ENCODE peak calls at places on chromosome 1, in eight cellular contexts. One of them, this sample, is unnamed.

GRCh38 chr1:9902060-9902452 is 8.0 kb downstream of the CTNNBIP1 start:
- DNase-seq in glutamatergic neuron: no peak
- DNase-seq in IMR-90: no peak
- DNase-seq in GM12865: no peak
- DNase-seq in K562: no peak
- DNase-seq in AG04450: no peak
- DNase-seq in B cell: no peak
- DNase-seq in NB4: no peak
- DNase-seq in this sample: no peak

GRCh38 chr1:209434066-209434465 is 149.4 kb upstream of the CAMK1G start:
- DNase-seq in K562: no peak
- DNase-seq in glutamatergic neuron: no peak
- DNase-seq in GM12865: no peak
- DNase-seq in B cell: no peak
- DNase-seq in IMR-90: no peak
- DNase-seq in NB4: no peak
- DNase-seq in AG04450: no peak
- DNase-seq in this sample: no peak

GRCh38 chr1:229003233-229004031 is 267.5 kb upstream of the RAB4A start:
- DNase-seq in GM12865: no peak
- DNase-seq in AG04450: no peak
- DNase-seq in IMR-90: no peak
- DNase-seq in NB4: no peak
- DNase-seq in K562: no peak
- DNase-seq in glutamatergic neuron: no peak
- DNase-seq in B cell: no peak
- DNase-seq in this sample: no peak

GRCh38 chr1:175201061-175201508 is 8.5 kb upstream of the KIAA0040 start:
- DNase-seq in IMR-90: peak; percentile 5
- DNase-seq in NB4: no peak
- DNase-seq in GM12865: no peak
- DNase-seq in glutamatergic neuron: no peak
- DNase-seq in AG04450: no peak
- DNase-seq in K562: no peak
- DNase-seq in B cell: peak; percentile 9
- DNase-seq in this sample: no peak

GRCh38 chr1:46687095-46687659 is 15.5 kb downstream of the TEX38 start:
- DNase-seq in K562: no peak
- DNase-seq in IMR-90: peak; percentile 40
- DNase-seq in glutamatergic neuron: no peak
- DNase-seq in GM12865: no peak
- DNase-seq in B cell: no peak
- DNase-seq in AG04450: no peak
- DNase-seq in NB4: peak; percentile 11
- DNase-seq in this sample: no peak

GRCh38 chr1:37478451-37478871 is 4.1 kb downstream of the ZC3H12A start:
- DNase-seq in K562: peak; percentile 48
- DNase-seq in IMR-90: peak; percentile 77
- DNase-seq in B cell: no peak
- DNase-seq in glutamatergic neuron: no peak
- DNase-seq in AG04450: no peak
- DNase-seq in NB4: peak; percentile 80
- DNase-seq in GM12865: peak; percentile 46
- DNase-seq in this sample: no peak

GRCh38 chr1:11598461-11598860 is 55.8 kb downstream of the FBXO2 start:
- DNase-seq in glutamatergic neuron: no peak
- DNase-seq in AG04450: no peak
- DNase-seq in K562: no peak
- DNase-seq in NB4: no peak
- DNase-seq in GM12865: no peak
- DNase-seq in IMR-90: peak; percentile 10
- DNase-seq in B cell: no peak
- DNase-seq in this sample: no peak

GRCh38 chr1:201539561-201540404 is 856 bp downstream of the NAV1 start:
- DNase-seq in GM12865: no peak
- DNase-seq in glutamatergic neuron: peak; percentile 50
- DNase-seq in IMR-90: peak; percentile 84
- DNase-seq in AG04450: no peak
- DNase-seq in NB4: no peak
- DNase-seq in K562: peak; percentile 44
- DNase-seq in B cell: no peak
- DNase-seq in this sample: no peak

GRCh38 chr1:205440476-205441317 is 15.1 kb downstream of the BLACAT1 start:
- DNase-seq in AG04450: no peak
- DNase-seq in NB4: peak; percentile 51
- DNase-seq in B cell: peak; percentile 64
- DNase-seq in GM12865: peak; percentile 76
- DNase-seq in IMR-90: peak; percentile 54
- DNase-seq in glutamatergic neuron: no peak
- DNase-seq in K562: peak; percentile 80
- DNase-seq in this sample: no peak

GRCh38 chr1:178619104-178619503 is 105.9 kb upstream of the RALGPS2 start:
- DNase-seq in IMR-90: no peak
- DNase-seq in AG04450: no peak
- DNase-seq in glutamatergic neuron: no peak
- DNase-seq in GM12865: no peak
- DNase-seq in NB4: no peak
- DNase-seq in K562: no peak
- DNase-seq in B cell: no peak
- DNase-seq in this sample: no peak

GRCh38 chr1:163844393-163844948 is 522.7 kb downstream of the NUF2 start:
- DNase-seq in AG04450: no peak
- DNase-seq in IMR-90: peak; percentile 23
- DNase-seq in K562: no peak
- DNase-seq in NB4: no peak
- DNase-seq in glutamatergic neuron: no peak
- DNase-seq in GM12865: no peak
- DNase-seq in B cell: no peak
- DNase-seq in this sample: no peak

DNA sequence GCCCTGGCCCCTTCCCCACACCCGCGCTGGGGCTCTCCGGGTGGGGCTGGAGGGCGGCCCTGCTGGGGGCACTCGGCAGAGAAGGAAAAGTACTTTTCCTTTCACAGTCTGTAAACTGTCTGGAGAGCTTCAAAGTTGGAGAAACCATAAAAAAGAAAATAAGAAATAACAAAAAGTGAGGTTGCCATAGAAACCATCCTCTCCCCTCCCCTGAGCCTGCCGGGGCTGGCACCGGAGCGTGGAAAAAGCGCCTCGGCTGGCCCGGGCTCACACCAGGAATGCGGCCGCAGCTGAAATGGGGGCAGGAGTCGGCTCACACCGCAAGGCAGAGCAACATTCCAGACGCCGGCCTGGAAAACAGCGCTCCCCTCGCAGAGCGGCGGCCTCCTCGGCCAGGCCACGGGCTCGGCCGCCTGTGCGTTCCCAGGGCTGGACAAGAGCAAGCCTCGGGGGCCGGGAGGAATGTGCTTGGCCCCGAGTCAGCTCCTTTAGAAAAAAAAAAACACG is 69.2 kb downstream of the MORN1 start:
- DNase-seq in IMR-90: peak; percentile 80
- DNase-seq in K562: no peak
- DNase-seq in NB4: no peak
- DNase-seq in glutamatergic neuron: no peak
- DNase-seq in AG04450: peak; percentile 56
- DNase-seq in GM12865: no peak
- DNase-seq in B cell: no peak
- DNase-seq in this sample: peak; percentile 52
- TF ChIP-seq CTCF in IMR-90: peak; percentile 16
- TF ChIP-seq CTCF in K562: no peak
- TF ChIP-seq CTCF in NB4: no peak
- TF ChIP-seq CTCF in glutamatergic neuron: no peak
- TF ChIP-seq CTCF in AG04450: peak; percentile 13
- TF ChIP-seq CTCF in GM12865: no peak
- TF ChIP-seq CTCF in B cell: no peak
- TF ChIP-seq CTCF in this sample: no peak

DNA sequence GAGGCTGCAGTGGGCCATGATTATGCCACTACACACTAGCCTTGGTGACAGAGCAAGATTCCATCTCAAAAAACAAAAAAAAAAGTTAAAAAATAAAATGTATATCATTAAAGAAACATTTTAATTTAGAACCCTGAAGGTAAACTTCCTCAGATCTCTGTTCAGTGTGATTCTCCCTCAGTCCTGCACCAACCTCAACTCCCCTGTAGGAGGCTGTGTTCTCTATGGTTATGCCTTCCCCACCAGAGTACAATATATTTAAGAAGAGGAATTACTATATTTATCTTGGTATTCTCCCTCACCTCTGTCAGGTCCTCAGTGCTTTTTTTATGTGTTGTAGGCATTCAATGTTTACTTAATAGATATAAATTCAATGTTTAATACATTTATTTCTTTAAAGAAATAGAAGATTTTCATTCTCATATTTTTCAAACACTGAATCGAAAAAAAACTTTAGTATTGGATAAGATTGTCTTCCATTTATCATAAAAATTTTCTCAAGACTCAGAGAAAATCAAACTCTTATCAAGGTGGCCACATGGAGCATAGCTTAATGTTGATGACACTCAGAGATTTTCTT is 4.8 kb upstream of the LRRC8B start:
- DNase-seq in IMR-90: peak; percentile 42
- DNase-seq in GM12865: peak; percentile 70
- DNase-seq in NB4: peak; percentile 65
- DNase-seq in AG04450: no peak
- DNase-seq in B cell: peak; percentile 68
- DNase-seq in K562: peak; percentile 62
- DNase-seq in glutamatergic neuron: peak; percentile 26
- DNase-seq in this sample: no peak
- TF ChIP-seq CTCF in IMR-90: peak; percentile 48
- TF ChIP-seq CTCF in GM12865: peak; percentile 70
- TF ChIP-seq CTCF in NB4: peak; percentile 63
- TF ChIP-seq CTCF in AG04450: peak; percentile 68
- TF ChIP-seq CTCF in B cell: peak; percentile 87
- TF ChIP-seq CTCF in K562: peak; percentile 84
- TF ChIP-seq CTCF in glutamatergic neuron: peak; percentile 72
- TF ChIP-seq CTCF in this sample: peak; percentile 60

GRCh38 chr1:183281039-183281438 is 95.0 kb downstream of the LAMC2 start:
- DNase-seq in GM12865: no peak
- DNase-seq in K562: no peak
- DNase-seq in AG04450: no peak
- DNase-seq in NB4: peak; percentile 90
- DNase-seq in B cell: no peak
- DNase-seq in glutamatergic neuron: no peak
- DNase-seq in IMR-90: peak; percentile 49
- DNase-seq in this sample: no peak
- TF ChIP-seq CTCF in GM12865: no peak
- TF ChIP-seq CTCF in K562: no peak
- TF ChIP-seq CTCF in AG04450: no peak
- TF ChIP-seq CTCF in NB4: peak; percentile 59
- TF ChIP-seq CTCF in B cell: no peak
- TF ChIP-seq CTCF in glutamatergic neuron: no peak
- TF ChIP-seq CTCF in IMR-90: no peak
- TF ChIP-seq CTCF in this sample: no peak

GRCh38 chr1:115677570-115677969 is 35.8 kb downstream of the VANGL1 start:
- DNase-seq in glutamatergic neuron: no peak
- DNase-seq in IMR-90: no peak
- DNase-seq in K562: peak; percentile 50
- DNase-seq in NB4: peak; percentile 28
- DNase-seq in AG04450: no peak
- DNase-seq in GM12865: no peak
- DNase-seq in B cell: no peak
- DNase-seq in this sample: no peak
- TF ChIP-seq CTCF in glutamatergic neuron: no peak
- TF ChIP-seq CTCF in IMR-90: no peak
- TF ChIP-seq CTCF in K562: peak; percentile 65
- TF ChIP-seq CTCF in NB4: peak; percentile 26
- TF ChIP-seq CTCF in AG04450: no peak
- TF ChIP-seq CTCF in GM12865: no peak
- TF ChIP-seq CTCF in B cell: no peak
- TF ChIP-seq CTCF in this sample: peak; percentile 12

DNA sequence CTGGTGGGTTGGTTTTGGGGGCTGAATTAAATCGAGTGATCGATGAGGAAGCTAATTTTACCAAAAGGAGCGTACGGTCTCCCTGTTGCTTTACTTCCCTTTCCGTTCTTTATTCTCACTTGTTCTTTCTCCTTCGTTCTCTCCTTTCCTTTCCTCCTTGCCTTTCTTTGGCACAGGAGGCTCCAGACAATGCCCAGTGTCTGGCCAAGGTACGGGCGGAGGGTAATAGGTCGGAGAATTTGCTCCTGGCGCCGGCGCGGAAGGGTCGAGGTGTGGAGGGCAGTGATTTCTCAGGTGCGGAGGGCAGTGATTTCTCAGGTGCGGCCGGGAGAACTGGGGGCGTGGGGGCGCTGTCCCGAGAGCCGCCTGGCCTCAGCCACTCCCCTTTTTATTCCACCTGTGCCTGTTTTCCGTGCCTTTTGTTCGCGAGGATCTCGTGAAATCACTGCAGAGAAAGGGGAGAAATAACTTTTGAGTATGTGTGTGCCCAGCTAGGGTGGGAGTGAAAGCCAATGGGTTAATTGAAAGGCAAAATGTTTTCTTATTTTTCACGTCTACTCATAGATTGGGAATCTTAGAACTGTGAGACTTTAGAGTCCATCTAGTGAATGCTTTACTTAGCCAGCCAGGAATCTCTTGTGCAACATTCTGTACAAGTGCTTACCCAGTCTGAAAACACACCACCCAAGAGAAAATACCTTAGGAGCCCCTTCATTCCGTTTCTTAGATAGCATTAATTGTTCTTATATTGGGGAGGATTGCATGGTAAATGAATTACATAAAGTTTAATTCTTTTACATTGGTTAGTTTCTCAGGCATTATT is 1.3 kb downstream of the FNBP1L start:
- DNase-seq in NB4: no peak
- DNase-seq in AG04450: no peak
- DNase-seq in K562: no peak
- DNase-seq in GM12865: no peak
- DNase-seq in IMR-90: peak; percentile 65
- DNase-seq in glutamatergic neuron: peak; percentile 40
- DNase-seq in B cell: no peak
- DNase-seq in this sample: peak; percentile 69
- TF ChIP-seq CTCF in NB4: no peak
- TF ChIP-seq CTCF in AG04450: peak; percentile 7
- TF ChIP-seq CTCF in K562: no peak
- TF ChIP-seq CTCF in GM12865: no peak
- TF ChIP-seq CTCF in IMR-90: no peak
- TF ChIP-seq CTCF in glutamatergic neuron: no peak
- TF ChIP-seq CTCF in B cell: no peak
- TF ChIP-seq CTCF in this sample: peak; percentile 45

This sample was measured in progenitor cell of endocrine pancreas.